ENCODE peak calls at places on chromosome X, in five cellular contexts. T is CD4-positive, CD25-positive, alpha-beta regulatory T cell; D is colonic mucosa; B is brain microvascular endothelial cell; K is choroid plexus epithelial cell. X is an unnamed sample.
A peak's percentile ranks its signal among the peaks of the same experiment; 100 is the strongest.

GRCh38 chrX:18166068-18166467 is 54.6 kb downstream of the BEND2 start:
- DNase-seq in T (no peak), D (no peak), K (no peak), B (no peak), X (no peak)

GRCh38 chrX:140507223-140507981 is 2.5 kb upstream of the SOX3 start:
- DNase-seq in K (no peak), T (no peak), B (no peak), D (no peak), X (no peak)

GRCh38 chrX:150779367-150779766 is 86.2 kb downstream of the MTMR1 start:
- DNase-seq in B (no peak), D (no peak), T (no peak), K (no peak), X (no peak)

GRCh38 chrX:120839506-120839905 is 36.2 kb downstream of the CT47B1 start:
- DNase-seq in B (peak; percentile 9), D (no peak), T (no peak), K (peak; percentile 13), X (peak; percentile 33)

GRCh38 chrX:122501652-122502051 is 682.4 kb upstream of the GRIA3 start:
- DNase-seq in K (no peak), T (no peak), B (no peak), D (no peak), X (no peak)

GRCh38 chrX:103215037-103215767 is at the start of gene BEX4:
- DNase-seq in D (peak; percentile 83), K (peak; percentile 64), B (peak; percentile 59), T (peak; percentile 82), X (peak; percentile 43)

GRCh38 chrX:115564243-115564642 is 3.3 kb downstream of the PLS3 start:
- DNase-seq in B (no peak), D (no peak), K (no peak), T (no peak), X (peak; percentile 63)

GRCh38 chrX:114841051-114841450 is 176.4 kb downstream of the IL13RA2 start:
- DNase-seq in B (no peak), D (no peak), T (no peak), K (peak; percentile 13), X (peak; percentile 0)

GRCh38 chrX:44872319-44872816 is 620 bp upstream of the KDM6A start:
- DNase-seq in K (peak; percentile 14), B (no peak), T (peak; percentile 59), D (peak; percentile 63), X (no peak)

GRCh38 chrX:10598540-10598939 is 21.8 kb downstream of the MID1 start:
- DNase-seq in K (no peak), T (no peak), D (no peak), B (no peak), X (no peak)

GRCh38 chrX:19772306-19772705 is 115.1 kb downstream of the SH3KBP1 start:
- DNase-seq in B (no peak), K (peak; percentile 38), T (no peak), D (no peak), X (no peak)

GRCh38 chrX:109125304-109125703 is 356.6 kb downstream of the GUCY2F start:
- DNase-seq in T (no peak), D (no peak), K (no peak), B (no peak), X (no peak)

GRCh38 chrX:44260609-44261008 is 82.9 kb downstream of the EFHC2 start:
- DNase-seq in B (no peak), T (no peak), D (no peak), K (no peak), X (no peak)

GRCh38 chrX:153689654-153690465 is 2.1 kb downstream of the SLC6A8 start:
- DNase-seq in B (no peak), T (no peak), K (no peak), D (no peak), X (no peak)

GRCh38 chrX:56503941-56504673 is 59.3 kb upstream of the UBQLN2 start:
- DNase-seq in T (no peak), B (no peak), K (no peak), D (no peak), X (no peak)

GRCh38 chrX:13220916-13221315 is 98.9 kb downstream of the ATXN3L start:
- DNase-seq in D (no peak), T (no peak), K (peak; percentile 84), B (peak; percentile 49), X (peak; percentile 94)

GRCh38 chrX:83845397-83845796 is 15.5 kb upstream of the CYLC1 start:
- DNase-seq in B (peak; percentile 2), D (no peak), T (peak; percentile 24), K (peak; percentile 30), X (peak; percentile 15)

GRCh38 chrX:45757272-45757671 is 556.6 kb upstream of the DIPK2B start:
- DNase-seq in B (no peak), D (no peak), T (no peak), K (peak; percentile 2), X (no peak)

GRCh38 chrX:70969635-70970481 is 39.0 kb upstream of the SLC7A3 start:
- DNase-seq in T (no peak), D (no peak), B (no peak), K (no peak), X (no peak)

GRCh38 chrX:74534569-74535038 is 79.8 kb downstream of the RLIM start:
- DNase-seq in K (peak; percentile 27), D (no peak), B (peak; percentile 5), T (no peak), X (peak; percentile 59)

GRCh38 chrX:74535211-74535621 is 79.2 kb downstream of the RLIM start:
- DNase-seq in B (peak; percentile 31), K (peak; percentile 79), T (no peak), D (peak; percentile 24), X (peak; percentile 45)

GRCh38 chrX:74536142-74537010 is 78.0 kb downstream of the RLIM start:
- DNase-seq in T (peak; percentile 17), K (peak; percentile 86), D (peak; percentile 77), B (peak; percentile 53), X (peak; percentile 85)

GRCh38 chrX:74537011-74537390 is 77.4 kb downstream of the RLIM start:
- DNase-seq in T (no peak), D (no peak), B (peak; percentile 2), K (peak; percentile 71), X (peak; percentile 13)

GRCh38 chrX:74535633-74536141 is 78.7 kb downstream of the RLIM start:
- DNase-seq in D (peak; percentile 80), T (peak; percentile 38), B (peak; percentile 27), K (peak; percentile 60), X (peak; percentile 70)
- H3K4me3 ChIP-seq in D (peak overlapping the region; percentile 47), T (peak overlapping the region; percentile 41), B (peak overlapping the region; percentile 51), K (peak overlapping the region; percentile 59), X (peak overlapping the region; percentile 47)

DNA sequence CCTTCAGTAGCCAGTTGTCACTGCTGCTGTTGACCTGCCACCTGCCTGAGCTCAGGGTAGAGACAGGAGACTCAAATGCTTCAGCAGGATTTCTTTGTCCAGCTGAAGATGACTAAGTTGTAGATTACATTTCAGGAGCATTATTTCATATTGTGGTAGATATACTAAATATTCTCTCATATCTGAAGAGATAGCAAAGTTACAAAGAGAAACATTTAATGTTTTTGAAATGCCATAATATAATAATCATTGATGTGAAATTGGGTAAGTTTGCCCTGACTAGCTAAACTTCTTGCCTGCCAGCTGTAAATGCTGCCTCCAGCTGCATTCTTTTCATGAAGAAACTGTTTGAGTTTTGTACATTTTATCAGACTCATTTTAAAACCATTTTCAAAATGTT is 247.6 kb upstream of the CNKSR2 start:
- DNase-seq in T (no peak), K (no peak), B (no peak), D (no peak), X (no peak)
- H3K4me3 ChIP-seq in T (no peak overlapping the region), K (no peak overlapping the region), B (no peak overlapping the region), D (no peak overlapping the region), X (no peak overlapping the region)

DNA sequence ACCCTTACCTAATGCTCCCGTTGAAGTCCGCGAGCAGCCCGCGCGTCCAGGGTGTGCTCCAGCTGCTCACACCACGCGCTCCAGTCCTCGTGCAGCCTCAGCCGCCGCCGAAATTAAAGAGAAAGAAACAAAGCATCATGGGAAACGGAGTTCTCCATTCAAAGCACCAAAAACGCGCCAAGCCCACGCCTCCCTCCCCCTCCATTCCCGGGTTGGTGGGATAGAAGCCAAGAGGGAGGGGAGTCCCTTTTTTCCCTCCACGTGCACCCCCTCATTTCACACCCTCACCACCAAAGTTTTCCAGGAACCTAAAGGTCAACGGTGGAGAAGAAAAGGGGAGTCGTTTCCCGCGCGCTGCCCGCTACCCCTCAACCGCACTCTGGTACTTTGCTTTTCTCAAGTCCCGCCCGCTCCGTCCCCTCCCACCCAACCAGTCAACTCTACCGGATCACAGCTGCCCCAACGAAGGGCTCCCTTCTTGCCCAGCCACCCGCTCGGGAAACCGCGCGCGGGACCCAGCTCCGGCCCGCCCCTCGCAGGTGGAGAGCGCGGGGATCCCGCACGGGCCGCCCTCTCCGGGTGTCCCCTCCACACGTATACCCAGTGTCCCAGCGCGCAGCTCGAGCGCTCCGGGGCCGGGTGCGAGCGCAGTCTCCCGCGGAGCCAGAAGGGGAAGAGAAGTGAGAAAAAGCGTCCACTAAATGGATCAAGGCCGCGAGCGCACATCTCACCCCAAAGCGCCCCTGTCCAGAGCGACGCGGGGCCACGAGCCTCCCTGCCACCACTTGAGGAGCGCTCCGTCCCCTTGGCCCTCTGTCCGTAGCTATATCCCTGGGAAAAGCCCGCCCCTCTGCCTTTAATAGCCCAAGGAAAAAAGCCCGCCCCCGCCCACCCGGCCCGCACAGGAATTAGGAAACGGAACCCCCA is 65.1 kb upstream of the CCDC160 start:
- DNase-seq in T (peak; percentile 62), K (peak; percentile 12), B (no peak), D (no peak), X (no peak)
- H3K4me3 ChIP-seq in T (peak overlapping the region; percentile 13), K (peak overlapping the region; percentile 28), B (peak overlapping the region; percentile 39), D (peak overlapping the region; percentile 38), X (peak overlapping the region; percentile 39)

DNA sequence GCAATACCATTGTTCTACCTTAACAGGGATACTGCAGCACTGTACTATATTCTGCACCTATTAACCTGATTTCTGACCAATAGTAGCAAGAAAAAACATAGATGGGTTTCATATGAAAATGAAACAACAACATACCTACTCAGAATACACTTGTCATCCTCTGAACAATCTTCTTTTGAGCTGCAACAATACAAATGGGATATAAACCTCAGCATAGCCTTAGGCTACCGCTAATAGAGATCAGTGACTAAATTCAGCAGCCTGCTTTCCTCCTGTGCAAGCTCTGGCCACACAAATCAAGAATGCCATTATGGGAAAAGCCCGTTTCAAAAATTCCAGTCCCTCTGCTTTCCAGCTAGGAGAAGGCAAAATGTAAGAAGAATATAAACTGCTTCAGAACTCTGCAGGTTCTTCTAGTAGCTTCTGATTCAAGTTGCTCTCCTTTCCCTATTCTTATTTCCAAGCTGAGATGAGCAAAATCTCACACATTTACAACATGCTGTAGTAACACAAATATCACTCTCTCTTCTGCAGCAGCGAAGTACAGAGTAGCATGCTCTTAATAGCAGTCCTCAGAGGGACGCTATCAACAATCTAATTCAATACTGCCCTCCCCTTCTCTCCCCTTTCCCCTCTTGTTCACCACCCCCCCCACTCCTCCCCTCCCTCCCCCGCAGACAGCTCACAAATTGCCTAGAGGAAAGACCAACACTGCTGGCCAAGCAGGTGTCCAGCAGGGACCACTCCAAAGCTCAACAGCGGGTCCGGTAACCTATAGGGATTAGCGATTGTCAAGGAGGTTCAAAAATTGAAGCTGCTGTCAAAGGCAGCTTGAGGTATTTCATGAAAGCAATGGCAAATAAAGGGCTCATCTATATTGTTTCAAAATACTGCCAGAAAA is 143.2 kb downstream of the KLHL13 start:
- DNase-seq in K (no peak), B (no peak), T (no peak), D (no peak), X (no peak)
- H3K4me3 ChIP-seq in K (no peak overlapping the region), B (no peak overlapping the region), T (no peak overlapping the region), D (no peak overlapping the region), X (no peak overlapping the region)

DNA sequence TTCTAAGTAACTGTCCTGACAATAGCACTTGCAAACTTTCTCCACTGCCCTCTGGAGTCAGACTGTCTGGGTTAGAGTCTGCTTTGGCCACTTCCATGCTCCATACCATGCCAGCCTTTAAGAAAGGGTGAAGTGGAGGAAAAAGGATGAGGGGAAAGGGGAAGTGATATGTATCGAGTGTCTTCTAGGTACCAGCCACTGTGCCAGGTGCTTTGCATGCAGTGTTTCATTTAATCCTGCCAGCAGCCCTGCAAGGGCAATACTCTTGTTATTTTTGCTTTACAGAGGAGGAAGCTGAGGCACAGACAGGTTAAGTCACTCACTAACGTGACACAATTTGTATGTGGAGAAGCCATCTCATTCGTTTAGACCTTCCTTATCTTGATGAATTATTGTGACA is 55.6 kb downstream of the RTL9 start:
- DNase-seq in T (no peak), D (no peak), K (no peak), B (no peak), X (no peak)
- H3K4me3 ChIP-seq in T (no peak overlapping the region), D (no peak overlapping the region), K (no peak overlapping the region), B (no peak overlapping the region), X (no peak overlapping the region)

X was measured in astrocyte.